ENCODE peak calls at places on chromosomes 1 and 21, in five cellular contexts. E is T-helper 1 cell, B is fibroblast of mammary gland, F is ELR, O is cerebellar cortex. N is an unnamed sample.

GRCh38 chr1:29767769-29768425 is 531.6 kb downstream of the PTPRU start:
- DNase-seq in B (no peak), E (no peak), F (no peak), O (no peak), N (no peak)

GRCh38 chr1:220458936-220459335 is 69.0 kb upstream of the MARK1 start:
- DNase-seq in B (no peak), O (no peak), F (no peak), E (no peak), N (peak)

GRCh38 chr1:91427741-91428140 is 23.1 kb upstream of the HFM1 start:
- DNase-seq in F (no peak), E (no peak), B (no peak), O (no peak), N (no peak)

GRCh38 chr1:41810446-41810845 is 108.3 kb downstream of the HIVEP3 start:
- DNase-seq in E (peak), O (no peak), F (peak), B (peak), N (peak)

GRCh38 chr21:42145569-42146250 is 73.2 kb upstream of the ABCG1 start:
- DNase-seq in O (peak), E (peak), B (peak), F (peak), N (peak)

GRCh38 chr1:72557446-72558049 is 275.2 kb upstream of the NEGR1 start:
- DNase-seq in O (peak), E (no peak), F (peak), B (peak), N (peak)

GRCh38 chr1:6969106-6969505 is 183.9 kb downstream of the CAMTA1 start:
- DNase-seq in O (no peak), F (peak), E (no peak), B (peak), N (no peak)

GRCh38 chr1:225424562-225425210 is 3.2 kb downstream of the LBR start:
- DNase-seq in O (no peak), F (peak), E (no peak), B (peak), N (peak)

GRCh38 chr1:92404661-92405060 is 82.1 kb downstream of the GFI1 start:
- DNase-seq in O (no peak), F (peak), B (peak), E (no peak), N (peak)

GRCh38 chr1:182520746-182521145 is 68.3 kb downstream of the RNASEL start:
- DNase-seq in B (peak), F (no peak), E (no peak), O (no peak), N (peak)

GRCh38 chr21:29295066-29295650 is 3.6 kb upstream of the BACH1 start:
- DNase-seq in F (no peak), E (peak), B (no peak), O (no peak), N (no peak)

GRCh38 chr1:46413596-46413985 is 19.5 kb downstream of the FAAH start:
- DNase-seq in B (no peak), F (peak), E (no peak), O (peak), N (no peak)

GRCh38 chr1:206442101-206442500 is 28.2 kb upstream of the IKBKE start:
- DNase-seq in F (peak), O (no peak), E (no peak), B (peak), N (peak)

GRCh38 chr1:81801834-81802531 is 1.2 kb downstream of the ADGRL2 start:
- DNase-seq in F (peak), O (no peak), B (peak), E (no peak), N (peak)

GRCh38 chr1:16067127-16067768 is 6.2 kb downstream of the FAM131C start:
- DNase-seq in O (peak), B (no peak), F (no peak), E (no peak), N (no peak)

GRCh38 chr1:207393610-207394009 is 60.5 kb upstream of the CR2 start:
- DNase-seq in F (peak), B (peak), E (no peak), O (no peak), N (peak)

GRCh38 chr1:65264197-65264929 is 45.0 kb upstream of the DNAJC6 start:
- DNase-seq in F (peak), B (peak), O (peak), E (no peak), N (peak)

GRCh38 chr1:206766251-206766856 is 4.2 kb upstream of the IL19 start:
- DNase-seq in E (peak), B (peak), O (no peak), F (peak), N (peak)

GRCh38 chr1:29977550-29977949 is 741.2 kb downstream of the PTPRU start:
- DNase-seq in B (no peak), F (no peak), E (no peak), O (no peak), N (no peak)

GRCh38 chr1:93625582-93626327 is 55.9 kb downstream of the BCAR3 start:
- DNase-seq in O (peak), E (no peak), B (peak), F (peak), N (peak)

GRCh38 chr1:77476460-77476859 is 194.6 kb downstream of the AK5 start:
- DNase-seq in O (no peak), E (no peak), F (no peak), B (no peak), N (no peak)

GRCh38 chr1:86846166-86846647 is 67.7 kb downstream of the SELENOF start:
- DNase-seq in O (no peak), B (peak), E (no peak), F (peak), N (peak)

GRCh38 chr1:198837276-198838021 is 198.6 kb downstream of the PTPRC start:
- DNase-seq in B (no peak), F (no peak), E (no peak), O (no peak), N (peak)

GRCh38 chr1:22105611-22106207 is 37.2 kb downstream of the WNT4 start:
- DNase-seq in E (peak), F (peak), B (peak), O (peak), N (peak)

GRCh38 chr1:165152727-165153126 is 203.8 kb downstream of the LMX1A start:
- DNase-seq in F (no peak), B (peak), O (no peak), E (no peak), N (peak)

GRCh38 chr1:87140831-87141540 is 187.7 kb upstream of the LMO4 start:
- DNase-seq in F (peak), O (no peak), E (no peak), B (no peak), N (peak)

GRCh38 chr1:15923241-15923640 is 52.7 kb downstream of the ZBTB17 start:
- DNase-seq in F (peak), O (no peak), B (peak), E (no peak), N (peak)

GRCh38 chr1:150875197-150876110 is 945 bp downstream of the ARNT start:
- DNase-seq in F (peak), E (no peak), B (peak), O (peak), N (peak)

N was measured in MCF 10A.